ENCODE peak calls at places on chromosome 19, in seven cellular contexts. J, Q, N, A, K, P and H are unnamed samples.

GRCh38 chr19:46890423-46891170 is 29.8 kb downstream of the ARHGAP35 start:
- DNase-seq in A (no peak), J (no peak), Q (peak), K (no peak), N (no peak), P (peak), H (no peak)

GRCh38 chr19:50173144-50173543 is 10.1 kb upstream of the IZUMO2 start:
- DNase-seq in N (no peak), K (no peak), J (no peak), Q (peak), P (no peak), A (no peak), H (no peak)

GRCh38 chr19:51439021-51439465 is 19.2 kb downstream of the SIGLEC8 start:
- DNase-seq in J (no peak), A (no peak), N (peak), Q (peak), P (no peak), K (no peak), H (no peak)

GRCh38 chr19:36972594-36972993 is 56.5 kb downstream of the ZNF568 start:
- DNase-seq in N (no peak), P (no peak), K (no peak), J (no peak), A (peak), Q (no peak), H (no peak)

GRCh38 chr19:1189419-1189818 is 15.4 kb upstream of the SBNO2 start:
- DNase-seq in P (no peak), N (no peak), J (no peak), Q (no peak), A (no peak), K (no peak), H (no peak)

GRCh38 chr19:1884719-1885334 is 469 bp downstream of the ABHD17A start:
- DNase-seq in A (no peak), N (no peak), J (no peak), Q (no peak), K (no peak), P (no peak), H (no peak)

GRCh38 chr19:46904114-46905060 is 43.6 kb downstream of the ARHGAP35 start:
- DNase-seq in K (peak), J (no peak), P (no peak), N (no peak), Q (no peak), A (no peak), H (no peak)

GRCh38 chr19:34017024-34017423 is 155.3 kb upstream of the LSM14A start:
- DNase-seq in Q (no peak), J (no peak), N (no peak), K (no peak), A (no peak), P (no peak), H (no peak)

GRCh38 chr19:19595171-19595701 is 23.3 kb downstream of the PBX4 start:
- DNase-seq in N (no peak), J (no peak), P (no peak), K (no peak), A (no peak), Q (peak), H (no peak)

GRCh38 chr19:50358483-50359431 is 6.7 kb downstream of the NAPSA start:
- DNase-seq in Q (no peak), A (no peak), P (no peak), K (peak), J (no peak), N (peak), H (no peak)

GRCh38 chr19:3880471-3881271 is at the start of gene ATCAY:
- DNase-seq in A (peak), P (no peak), J (no peak), Q (no peak), K (no peak), N (no peak), H (no peak)

GRCh38 chr19:49327878-49328544 is 3.0 kb upstream of the SLC6A16 start:
- DNase-seq in Q (peak), J (no peak), K (no peak), N (peak), A (no peak), P (peak), H (no peak)

DNA sequence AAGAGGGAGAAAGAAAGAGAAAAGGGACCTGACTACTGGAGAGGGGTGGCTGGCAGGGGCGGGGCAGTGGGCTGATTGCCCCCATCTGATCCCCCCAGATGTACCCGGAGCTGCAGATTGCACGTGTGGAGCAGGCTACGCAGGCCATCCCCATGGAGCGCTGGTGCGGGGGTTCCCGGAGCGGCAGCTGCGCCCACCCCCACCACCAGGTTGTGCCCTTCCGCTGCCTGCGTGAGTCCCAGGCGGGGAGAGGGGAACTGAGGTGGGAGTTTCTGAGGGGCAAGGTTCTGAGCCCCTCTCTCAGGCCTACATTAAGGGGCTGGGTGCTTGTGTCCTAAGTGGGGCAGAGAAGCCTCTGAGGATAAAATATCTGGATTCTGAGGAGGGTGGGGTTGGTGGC is 2.4 kb downstream of the APLP1 start:
- DNase-seq in P (no peak), N (no peak), K (no peak), Q (no peak), A (no peak), J (no peak), H (no peak)
- TF ChIP-seq CTCF in P (no peak), N (no peak), K (no peak), Q (no peak), A (peak), J (no peak), H (no peak)

GRCh38 chr19:38383184-38383583 is 4.7 kb downstream of the GGN start:
- DNase-seq in Q (no peak), N (no peak), J (no peak), K (no peak), A (no peak), P (no peak), H (no peak)
- TF ChIP-seq CTCF in Q (no peak), N (no peak), J (no peak), K (no peak), A (no peak), P (no peak), H (no peak)

DNA sequence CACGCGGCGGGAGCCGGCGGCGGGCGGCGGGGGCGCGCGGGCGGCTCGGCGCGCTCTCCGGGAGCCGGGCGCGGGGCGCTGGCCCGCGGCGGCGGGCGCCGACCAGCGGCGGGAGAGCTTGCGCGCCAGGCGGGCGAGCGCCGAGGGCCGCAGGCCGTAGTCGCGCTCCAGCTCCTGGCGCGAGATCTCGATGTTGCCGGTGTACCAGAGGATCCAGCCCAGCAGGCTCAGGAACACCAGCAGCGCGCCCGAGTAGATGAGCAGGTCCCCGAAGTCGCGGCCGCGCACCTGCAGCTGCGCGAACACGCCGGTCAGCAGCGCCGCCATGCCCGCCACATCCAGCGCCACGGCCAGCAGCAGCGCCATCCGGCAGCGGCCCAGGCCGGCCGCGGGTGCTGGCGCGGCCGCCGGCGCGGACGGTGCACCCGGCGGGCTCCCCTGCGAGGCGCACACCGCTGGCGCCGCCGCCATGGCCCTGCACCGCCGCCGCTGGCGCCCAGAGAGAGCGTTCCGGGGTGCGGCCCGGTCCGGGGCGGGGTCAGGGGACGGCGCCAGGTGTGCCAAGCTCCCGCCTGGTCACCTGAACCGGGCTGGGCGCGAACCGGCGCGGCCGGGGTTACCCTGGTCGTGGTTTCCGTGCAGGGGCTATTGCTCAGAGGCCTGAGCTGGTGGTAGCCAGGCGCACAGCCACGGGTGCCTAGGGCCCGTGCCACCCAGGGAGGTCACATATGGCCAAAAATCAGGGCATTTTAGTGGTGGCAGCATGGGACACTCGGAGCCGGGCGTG is at the start of gene TMEM238:
- DNase-seq in K (peak), N (no peak), P (no peak), J (no peak), Q (peak), A (peak), H (peak)
- TF ChIP-seq CTCF in K (peak), N (peak), P (peak), J (no peak), Q (no peak), A (no peak), H (no peak)

DNA sequence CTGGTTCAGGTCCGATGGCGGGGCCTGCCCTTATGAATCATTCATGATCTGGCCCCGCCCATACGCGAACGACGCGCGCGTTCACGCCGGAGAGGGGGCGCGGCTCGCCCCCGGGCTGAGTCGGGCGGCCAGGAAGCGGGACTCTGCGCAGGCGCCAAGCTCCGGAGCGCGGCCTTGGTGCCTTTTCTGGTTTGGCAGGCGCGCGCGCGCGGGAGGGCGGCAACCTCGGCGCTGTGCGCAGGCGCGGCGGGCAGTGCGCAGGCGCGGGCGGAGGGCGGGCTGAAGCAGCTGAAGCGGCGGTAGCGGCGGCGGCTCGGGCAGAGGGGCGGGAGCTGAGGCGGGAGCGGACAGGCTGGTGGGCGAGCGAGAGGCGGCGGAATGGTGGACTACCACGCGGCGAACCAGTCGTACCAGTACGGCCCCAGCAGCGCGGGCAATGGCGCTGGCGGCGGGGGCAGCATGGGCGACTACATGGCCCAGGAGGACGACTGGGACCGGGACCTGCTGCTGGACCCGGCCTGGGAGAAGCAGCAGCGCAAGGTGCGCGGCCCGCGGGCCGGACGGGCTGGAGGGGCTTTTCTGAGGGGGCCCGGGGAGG is at the start of gene ACTN4:
- DNase-seq in Q (peak), N (peak), P (peak), J (peak), A (peak), K (peak), H (peak)
- TF ChIP-seq CTCF in Q (no peak), N (no peak), P (no peak), J (no peak), A (no peak), K (no peak), H (no peak)

GRCh38 chr19:21358768-21359451 is at the start of gene ZNF738:
- DNase-seq in J (peak), P (peak), Q (peak), N (peak), K (peak), A (peak), H (peak)
- TF ChIP-seq CTCF in J (no peak), P (no peak), Q (no peak), N (no peak), K (no peak), A (no peak), H (no peak)

GRCh38 chr19:17079710-17080440 is 4.3 kb downstream of the MYO9B start:
- DNase-seq in N (peak), J (peak), P (peak), A (peak), K (peak), Q (peak), H (no peak)
- TF ChIP-seq CTCF in N (peak), J (no peak), P (peak), A (no peak), K (peak), Q (no peak), H (no peak)

DNA sequence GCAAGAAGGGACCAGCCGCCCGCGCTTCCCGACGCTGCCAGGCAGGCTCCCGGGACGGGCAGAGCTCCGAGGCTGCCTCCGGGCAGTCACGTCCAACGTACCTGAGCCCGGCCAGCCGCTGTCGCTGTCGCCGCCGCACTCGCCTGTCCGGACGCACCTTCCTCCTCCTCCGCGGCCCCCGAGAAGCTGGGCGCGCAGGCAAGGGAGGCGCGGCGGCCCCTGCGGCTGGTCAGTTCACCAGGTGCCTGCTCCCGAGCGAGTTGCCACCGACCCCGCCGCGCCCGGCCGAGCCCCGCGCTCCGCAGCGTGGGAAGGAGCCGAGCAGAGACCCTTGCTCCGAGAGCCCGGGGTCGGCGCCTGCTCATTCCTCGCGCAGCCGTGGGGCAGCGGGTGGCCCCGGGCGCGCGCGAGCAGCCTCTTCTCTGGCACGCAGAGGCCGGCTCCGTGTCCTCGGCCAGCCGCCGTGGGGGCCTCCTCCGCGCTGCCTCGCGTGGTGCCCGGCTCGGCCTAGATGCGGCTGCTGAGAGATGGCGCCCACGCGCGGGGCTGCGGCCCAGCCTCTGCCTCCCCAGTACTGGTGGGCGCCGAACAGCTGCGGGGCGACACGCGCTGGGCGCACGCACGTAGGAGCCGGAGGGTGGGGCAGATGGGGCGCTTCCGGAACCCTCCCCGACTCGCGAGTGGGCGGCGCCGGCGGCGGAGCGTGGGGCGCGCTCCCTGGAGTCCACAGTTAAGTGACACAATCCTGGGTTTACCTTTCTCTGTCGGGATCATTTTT is 419.4 kb downstream of the UQCRFS1 start:
- DNase-seq in J (no peak), A (peak), Q (no peak), P (no peak), N (no peak), K (no peak), H (peak)
- TF ChIP-seq CTCF in J (no peak), A (no peak), Q (no peak), P (no peak), N (no peak), K (no peak), H (no peak)

GRCh38 chr19:13784731-13785452 is 10.4 kb upstream of the ZSWIM4 start:
- DNase-seq in Q (peak), A (peak), K (peak), P (peak), J (peak), N (peak), H (peak)
- TF ChIP-seq CTCF in Q (peak), A (peak), K (peak), P (peak), J (no peak), N (peak), H (peak)

GRCh38 chr19:7638802-7639465 is 2.0 kb downstream of the STXBP2 start:
- DNase-seq in Q (no peak), P (no peak), A (no peak), J (no peak), K (no peak), N (no peak), H (no peak)

GRCh38 chr19:7635670-7636069 is 1.2 kb upstream of the STXBP2 start:
- DNase-seq in N (no peak), Q (no peak), K (no peak), J (no peak), A (no peak), P (no peak), H (no peak)

GRCh38 chr19:7637374-7638256 is 705 bp downstream of the STXBP2 start:
- DNase-seq in K (peak), P (no peak), Q (peak), A (no peak), N (peak), J (no peak), H (no peak)

GRCh38 chr19:7636317-7636690 is 606 bp upstream of the STXBP2 start:
- DNase-seq in P (no peak), K (no peak), Q (no peak), J (no peak), N (no peak), A (no peak), H (no peak)

DNA sequence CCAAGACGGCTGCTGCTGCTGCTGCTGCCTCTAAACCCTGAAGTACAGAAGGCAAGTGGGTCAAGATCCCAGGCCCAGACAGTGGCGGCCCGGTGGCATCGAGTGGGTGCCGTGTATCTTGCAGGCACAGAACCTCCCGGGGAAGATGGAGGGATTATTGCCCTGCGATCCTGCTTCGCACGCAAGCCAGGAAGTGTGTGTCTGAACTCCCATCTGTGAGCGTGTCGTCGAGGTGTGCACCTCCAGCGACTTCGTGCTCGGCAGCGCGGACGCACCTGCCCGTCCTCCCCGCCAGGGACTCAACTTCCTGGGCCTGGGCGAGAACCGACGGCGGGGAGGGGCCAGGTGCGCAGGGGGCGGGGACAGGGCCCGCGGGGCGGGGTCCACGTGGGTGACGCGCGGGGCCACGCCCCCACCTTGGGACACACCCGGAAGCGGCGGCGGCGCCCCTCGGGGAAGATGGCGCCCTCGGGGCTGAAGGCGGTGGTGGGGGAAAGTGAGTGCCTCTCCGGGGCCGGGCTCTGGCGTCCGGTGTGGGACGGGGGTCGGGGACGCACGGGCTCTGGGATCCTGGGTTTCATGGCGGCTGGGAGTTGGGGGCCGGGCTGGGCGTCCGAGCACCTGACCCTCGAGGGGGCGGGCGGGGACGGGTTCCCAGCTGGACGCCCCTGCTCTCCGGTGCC is at the start of gene STXBP2:
- DNase-seq in Q (peak), J (peak), K (peak), A (peak), N (peak), P (no peak), H (peak)
- TF ChIP-seq CTCF in Q (no peak), J (no peak), K (no peak), A (no peak), N (no peak), P (no peak), H (no peak)